ENCODE peak calls at places on chromosomes 2 and 18, in six cellular contexts. A is PC-3, V is endodermal cell, W is astrocyte, Q is K562, N is fibroblast of lung. I is an unnamed sample.

GRCh38 chr2:69119541-69119940 is 106.6 kb downstream of the ANTXR1 start:
- DNase-seq in V (peak), N (no peak), W (no peak), A (no peak), Q (no peak), I (no peak)

GRCh38 chr2:1278125-1278524 is 135.1 kb upstream of the TPO start:
- DNase-seq in V (no peak), Q (no peak), A (no peak), W (no peak), N (no peak), I (no peak)

GRCh38 chr2:98269274-98269673 is 77.0 kb upstream of the CNGA3 start:
- DNase-seq in N (peak), A (peak), W (peak), Q (peak), V (peak), I (no peak)

GRCh38 chr18:7572837-7573236 is 5.7 kb downstream of the PTPRM start:
- DNase-seq in V (no peak), A (peak), Q (no peak), N (no peak), W (peak), I (no peak)

GRCh38 chr2:167504695-167505094 is 616.4 kb downstream of the XIRP2 start:
- DNase-seq in W (no peak), V (no peak), A (peak), N (no peak), Q (no peak), I (no peak)

GRCh38 chr2:62287895-62288589 is 92.1 kb downstream of the B3GNT2 start:
- DNase-seq in N (peak), Q (peak), A (peak), V (no peak), W (no peak), I (peak)

GRCh38 chr2:58601017-58601416 is 359.9 kb upstream of the FANCL start:
- DNase-seq in N (peak), W (peak), V (no peak), Q (no peak), A (peak), I (no peak)

GRCh38 chr2:240437861-240438809 is 2.7 kb downstream of the GPC1 start:
- DNase-seq in N (peak), A (peak), V (peak), Q (peak), W (peak), I (peak)

GRCh38 chr2:203870481-203870880 is 2.9 kb downstream of the CTLA4 start:
- DNase-seq in N (no peak), Q (no peak), W (no peak), V (no peak), A (no peak), I (peak)

GRCh38 chr18:55234366-55235093 is 275.3 kb upstream of the CCDC68 start:
- DNase-seq in V (peak), A (peak), W (peak), Q (peak), N (peak), I (peak)

GRCh38 chr2:182298456-182298855 is 128.4 kb downstream of the PDE1A start:
- DNase-seq in N (no peak), V (no peak), A (no peak), Q (no peak), W (no peak), I (no peak)

GRCh38 chr18:61277808-61278207 is 55.4 kb upstream of the CDH20 start:
- DNase-seq in V (no peak), A (no peak), Q (no peak), W (no peak), N (no peak), I (no peak)

GRCh38 chr2:98796775-98797544 is 66.0 kb upstream of the MGAT4A start:
- DNase-seq in N (no peak), Q (no peak), V (no peak), A (no peak), W (no peak), I (no peak)

GRCh38 chr18:51537487-51537886 is 340.0 kb upstream of the MEX3C start:
- DNase-seq in Q (no peak), A (peak), W (no peak), V (peak), N (no peak), I (no peak)

GRCh38 chr2:42809131-42809875 is 16.9 kb upstream of the HAAO start:
- DNase-seq in W (no peak), V (peak), N (peak), A (no peak), Q (no peak), I (no peak)

GRCh38 chr18:35189510-35189909 is 51.3 kb upstream of the ZNF397 start:
- DNase-seq in A (no peak), W (no peak), N (peak), Q (no peak), V (no peak), I (no peak)
- H3K27ac ChIP-seq in A (no peak), W (no peak), N (no peak), Q (no peak), V (peak), I (no peak)

GRCh38 chr2:123086613-123087012 is 938.5 kb upstream of the CNTNAP5 start:
- DNase-seq in Q (no peak), A (no peak), N (no peak), W (no peak), V (no peak), I (no peak)
- H3K9ac ChIP-seq in Q (no peak), A (no peak), N (no peak), W (no peak), V (no peak), I (no peak)

GRCh38 chr2:199581935-199582336 is 124.2 kb upstream of the SATB2 start:
- DNase-seq in W (no peak), V (no peak), A (no peak), Q (no peak), N (peak), I (no peak)

GRCh38 chr2:199583676-199584075 is 125.9 kb upstream of the SATB2 start:
- DNase-seq in A (no peak), Q (no peak), N (no peak), V (no peak), W (no peak), I (no peak)

DNA sequence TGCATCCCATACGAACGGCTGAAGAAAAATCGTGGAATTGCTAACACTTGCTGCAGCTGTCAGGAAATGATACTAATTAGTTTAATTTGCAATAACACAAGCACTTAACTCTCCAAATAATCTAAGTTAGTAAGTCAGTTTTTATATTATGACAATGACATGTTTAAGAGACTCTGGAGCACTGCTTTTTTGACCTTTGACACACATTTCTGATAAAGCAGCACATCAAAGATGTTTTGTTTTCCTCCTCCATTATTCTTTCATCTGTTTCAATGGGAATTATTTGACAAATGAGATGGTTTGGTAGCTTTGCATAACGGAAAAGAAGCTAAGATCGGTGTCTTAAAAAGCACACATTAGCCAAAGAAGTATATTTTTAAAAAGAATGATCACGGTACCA is 123.8 kb upstream of the SATB2 start:
- DNase-seq in N (no peak), W (no peak), A (no peak), Q (no peak), V (no peak), I (no peak)
- H3K4me3 ChIP-seq in N (peak), W (peak), A (no peak), Q (no peak), V (no peak), I (peak)

GRCh38 chr2:209499071-209499470 is 75.2 kb downstream of the MAP2 start:
- DNase-seq in N (peak), V (no peak), A (peak), W (peak), Q (no peak), I (no peak)

GRCh38 chr2:209498574-209498973 is 74.7 kb downstream of the MAP2 start:
- DNase-seq in Q (no peak), N (no peak), W (no peak), A (no peak), V (no peak), I (peak)

GRCh38 chr2:209501579-209501978 is 77.7 kb downstream of the MAP2 start:
- DNase-seq in V (no peak), N (no peak), Q (no peak), A (no peak), W (no peak), I (no peak)

GRCh38 chr2:209495855-209496585 is 72.2 kb downstream of the MAP2 start:
- DNase-seq in N (peak), Q (no peak), W (peak), A (peak), V (no peak), I (no peak)

DNA sequence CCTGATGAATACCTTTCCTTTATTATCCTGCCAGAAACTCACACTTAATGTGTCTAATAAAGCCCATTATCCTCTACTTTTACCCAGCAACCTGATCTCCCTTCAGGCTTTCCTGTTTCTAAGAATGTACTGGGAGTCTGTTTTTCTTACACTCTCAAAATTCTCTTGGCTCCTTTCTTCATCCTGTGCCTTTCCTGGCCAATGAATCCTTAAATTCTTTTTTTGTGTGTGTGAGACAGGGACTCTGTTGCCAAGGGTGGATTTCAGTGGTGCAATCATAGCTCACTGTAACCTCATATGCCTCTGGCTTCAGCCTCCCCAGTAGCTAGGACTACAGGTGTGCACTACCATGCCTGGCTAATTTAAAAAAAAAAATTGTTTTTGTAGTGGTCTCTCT is 72.7 kb downstream of the MAP2 start:
- DNase-seq in V (no peak), A (peak), N (peak), Q (no peak), W (peak), I (no peak)
- H3K27ac ChIP-seq in V (peak), A (peak), N (peak), Q (no peak), W (peak), I (peak)

DNA sequence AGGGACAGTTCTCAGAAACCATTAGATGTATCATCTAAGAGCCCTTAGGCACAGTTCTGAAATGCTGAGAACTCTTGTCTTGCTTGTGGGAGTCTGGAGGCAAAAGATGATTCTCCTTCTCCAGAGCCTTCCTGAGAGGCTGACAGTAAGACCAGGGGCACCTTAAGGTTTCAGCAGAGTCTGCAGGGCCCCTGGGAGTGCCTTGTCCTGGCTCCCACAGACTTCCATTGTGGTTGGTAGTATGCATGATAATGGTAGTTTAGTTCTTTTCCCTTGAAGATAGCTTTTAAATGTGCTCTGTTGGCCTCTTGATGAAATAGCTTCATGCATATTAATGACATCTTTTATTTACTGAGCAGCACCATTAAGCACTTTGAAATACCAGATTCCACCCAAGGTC is 377.6 kb upstream of the SLC14A2 start:
- DNase-seq in A (no peak), N (no peak), V (no peak), Q (no peak), W (no peak), I (no peak)
- H3K9ac ChIP-seq in A (no peak), N (no peak), V (no peak), Q (no peak), W (no peak), I (no peak)

GRCh38 chr2:7012141-7012809 is 95.1 kb downstream of the RNF144A start:
- DNase-seq in Q (no peak), A (peak), N (no peak), W (peak), V (no peak), I (no peak)
- H3K4me3 ChIP-seq in Q (no peak), A (peak), N (no peak), W (no peak), V (no peak), I (no peak)

DNA sequence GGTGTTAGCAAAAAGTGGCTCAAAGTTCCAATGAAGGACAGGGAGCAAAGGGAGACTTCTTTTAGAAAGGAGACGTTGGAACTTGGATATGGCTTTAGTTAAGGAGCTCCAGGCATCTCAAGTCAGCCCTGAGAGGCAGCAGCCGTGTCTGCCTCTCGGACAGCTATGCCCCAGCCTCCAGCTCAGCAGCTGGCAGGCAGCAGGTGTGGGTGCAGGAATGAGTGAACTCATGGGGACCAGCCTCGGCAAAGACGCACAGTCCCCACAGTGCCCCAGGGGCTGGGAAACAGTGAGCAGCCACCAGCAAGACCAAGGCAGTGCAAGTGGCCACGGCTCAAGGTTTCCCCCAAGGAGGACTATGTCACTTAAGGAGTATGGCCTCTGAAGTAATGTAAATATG is 1.6 kb upstream of the LRRFIP1 start:
- DNase-seq in N (no peak), V (no peak), W (no peak), A (no peak), Q (no peak), I (no peak)
- H3K27ac ChIP-seq in N (no peak), V (no peak), W (no peak), A (no peak), Q (no peak), I (peak)

DNA sequence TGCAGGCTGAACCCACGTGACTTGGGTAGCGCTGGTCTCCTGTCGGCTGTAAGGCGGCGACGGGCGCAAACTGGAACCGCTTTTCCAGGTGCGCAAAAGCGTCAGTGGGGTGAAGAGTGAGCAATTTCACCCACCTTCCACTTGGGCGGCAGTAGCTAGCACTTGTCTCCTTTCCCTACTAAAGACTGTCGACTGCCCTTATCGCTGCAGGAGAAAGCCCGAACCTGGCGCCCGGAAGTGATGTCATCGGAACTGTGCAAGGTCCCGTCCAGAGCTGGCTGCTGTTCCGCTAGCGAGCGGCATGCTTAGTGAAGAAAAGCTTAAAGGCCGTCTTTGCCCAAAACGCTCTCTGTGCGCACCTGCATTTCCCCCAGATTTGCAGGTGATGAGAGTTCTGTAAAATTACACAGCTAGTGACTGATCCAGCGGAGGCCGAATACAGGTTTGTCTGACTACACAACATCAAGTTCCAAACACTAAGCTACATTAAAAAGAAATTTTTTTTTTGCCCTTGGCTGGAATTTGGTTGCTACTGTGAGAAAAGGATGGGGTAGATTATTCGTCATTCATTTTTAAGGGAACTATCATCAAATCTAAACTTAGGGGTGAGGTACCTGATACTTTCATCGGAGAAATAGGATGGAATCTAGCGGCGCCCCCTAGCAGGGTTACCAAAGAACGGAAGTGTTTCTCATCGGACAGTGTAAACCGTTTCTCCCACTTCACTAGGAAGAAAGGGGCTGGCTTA is at the start of gene OSGEPL1:
- DNase-seq in V (peak), A (peak), Q (peak), N (peak), W (peak), I (peak)
- H3K9ac ChIP-seq in V (peak), A (peak), Q (peak), N (peak), W (peak), I (peak)

I was measured in kidney.